ENCODE peak calls at places on chromosomes 6 and 20, in seven cellular contexts. P is LNCaP clone FGC, R is psoas muscle, U is thoracic aorta, S is Calu3, I is testis, Y is fibroblast of pulmonary artery. W is an unnamed sample.

GRCh38 chr6:142728367-142728766 is 216.6 kb downstream of the HIVEP2 start:
- DNase-seq in P (no peak), R (no peak), U (no peak), S (peak; percentile 50), I (no peak), Y (peak; percentile 36), W (no peak)

GRCh38 chr20:61969806-61970205 is 95.9 kb downstream of the TAF4 start:
- DNase-seq in P (no peak), R (no peak), U (no peak), S (no peak), I (no peak), Y (no peak), W (no peak)

GRCh38 chr6:135938588-135939215 is 87.2 kb downstream of the PDE7B start:
- DNase-seq in P (no peak), R (peak; percentile 68), U (no peak), S (no peak), I (peak; percentile 25), Y (peak; percentile 64), W (no peak)

GRCh38 chr6:134564705-134565104 is 246.8 kb upstream of the SGK1 start:
- DNase-seq in P (no peak), R (no peak), U (no peak), S (no peak), I (no peak), Y (no peak), W (no peak)

GRCh38 chr6:159134701-159135364 is 34.4 kb upstream of the FNDC1 start:
- DNase-seq in P (no peak), R (peak; percentile 66), U (no peak), S (peak; percentile 80), I (peak; percentile 90), Y (peak; percentile 70), W (peak; percentile 72)

GRCh38 chr6:6678811-6679210 is 90.3 kb downstream of the LY86 start:
- DNase-seq in P (no peak), R (no peak), U (no peak), S (no peak), I (no peak), Y (no peak), W (no peak)

GRCh38 chr20:62122659-62123449 is 579 bp downstream of the LSM14B start:
- DNase-seq in P (no peak), R (peak; percentile 77), U (no peak), S (peak; percentile 84), I (peak; percentile 56), Y (peak; percentile 27), W (no peak)

GRCh38 chr6:42774201-42774600 is 7.7 kb upstream of the BICRAL start:
- DNase-seq in P (no peak), R (no peak), U (no peak), S (no peak), I (no peak), Y (no peak), W (no peak)

GRCh38 chr6:165889636-165890403 is 226.8 kb upstream of the PDE10A start:
- DNase-seq in P (no peak), R (no peak), U (no peak), S (peak; percentile 55), I (peak; percentile 66), Y (peak; percentile 73), W (no peak)

GRCh38 chr6:71855406-71855805 is 30.9 kb upstream of the RIMS1 start:
- DNase-seq in P (peak; percentile 13), R (no peak), U (no peak), S (no peak), I (no peak), Y (no peak), W (no peak)

GRCh38 chr6:150018846-150019580 is 6.3 kb downstream of the RAET1L start:
- DNase-seq in P (no peak), R (no peak), U (no peak), S (no peak), I (no peak), Y (no peak), W (no peak)

GRCh38 chr6:150016324-150017185 is 8.8 kb downstream of the RAET1L start:
- DNase-seq in P (peak; percentile 72), R (no peak), U (no peak), S (peak; percentile 43), I (peak; percentile 83), Y (peak; percentile 77), W (no peak)
- TF ChIP-seq CTCF in P (peak; percentile 55), R (peak; percentile 74), U (peak; percentile 74), S (no peak), I (peak; percentile 61), Y (peak; percentile 51), W (peak; percentile 5)

GRCh38 chr20:47888351-47888750 is 103.1 kb upstream of the SULF2 start:
- DNase-seq in P (no peak), R (no peak), U (no peak), S (no peak), I (no peak), Y (no peak), W (no peak)

GRCh38 chr20:47885909-47886453 is 100.7 kb upstream of the SULF2 start:
- DNase-seq in P (no peak), R (no peak), U (no peak), S (no peak), I (no peak), Y (no peak), W (no peak)

GRCh38 chr20:47887064-47887463 is 101.8 kb upstream of the SULF2 start:
- DNase-seq in P (no peak), R (no peak), U (no peak), S (no peak), I (no peak), Y (no peak), W (no peak)

GRCh38 chr20:47887477-47888080 is 102.3 kb upstream of the SULF2 start:
- DNase-seq in P (no peak), R (no peak), U (no peak), S (no peak), I (no peak), Y (no peak), W (no peak)

GRCh38 chr20:47886454-47887041 is 101.3 kb upstream of the SULF2 start:
- DNase-seq in P (no peak), R (no peak), U (no peak), S (no peak), I (no peak), Y (no peak), W (no peak)
- TF ChIP-seq CTCF in P (no peak), R (no peak), U (no peak), S (no peak), I (no peak), Y (no peak), W (no peak)

DNA sequence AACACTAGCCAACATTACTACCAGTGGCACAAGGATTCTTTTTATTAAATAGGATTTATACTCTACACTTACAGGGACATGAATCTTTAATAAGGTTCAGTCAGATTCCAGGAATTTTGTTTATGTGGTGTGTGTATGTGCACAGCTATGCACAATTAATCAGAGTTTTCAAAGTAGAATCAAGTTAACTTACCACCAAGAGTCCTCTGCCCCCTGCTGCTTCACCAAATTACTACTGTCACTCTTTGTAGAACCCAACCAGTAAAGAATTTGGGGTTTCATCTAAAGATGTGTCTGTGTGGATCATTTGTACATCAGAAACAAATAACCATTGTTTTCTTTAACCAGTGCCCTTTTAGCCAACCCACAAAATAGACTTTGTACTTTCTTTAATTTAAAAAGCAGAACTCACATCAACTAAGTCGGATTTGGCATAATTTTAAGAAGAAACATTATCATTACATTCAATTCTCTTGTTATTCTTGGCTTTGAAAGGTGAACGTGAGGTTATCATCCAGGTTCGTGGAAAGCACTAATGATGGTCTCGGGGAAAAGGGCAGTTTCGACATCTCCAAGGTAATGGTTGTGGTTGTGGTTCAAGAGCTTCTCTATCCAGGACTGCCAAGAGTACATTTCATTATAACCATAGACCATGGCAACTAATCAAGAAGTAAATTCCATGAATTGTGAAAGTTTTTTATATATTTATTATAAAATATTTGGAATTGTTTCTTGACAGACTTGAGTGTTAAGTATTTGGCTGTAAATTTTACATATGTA is 514.3 kb upstream of the ID4 start:
- DNase-seq in P (no peak), R (no peak), U (no peak), S (no peak), I (peak; percentile 23), Y (peak; percentile 44), W (no peak)
- TF ChIP-seq CTCF in P (peak; percentile 9), R (no peak), U (no peak), S (no peak), I (no peak), Y (peak; percentile 11), W (no peak)

GRCh38 chr6:157221049-157221816 is 102.1 kb downstream of the TMEM242 start:
- DNase-seq in P (peak; percentile 79), R (peak; percentile 91), U (no peak), S (peak; percentile 93), I (peak; percentile 82), Y (peak; percentile 71), W (no peak)
- TF ChIP-seq CTCF in P (peak; percentile 2), R (peak; percentile 19), U (no peak), S (no peak), I (no peak), Y (peak; percentile 15), W (no peak)

DNA sequence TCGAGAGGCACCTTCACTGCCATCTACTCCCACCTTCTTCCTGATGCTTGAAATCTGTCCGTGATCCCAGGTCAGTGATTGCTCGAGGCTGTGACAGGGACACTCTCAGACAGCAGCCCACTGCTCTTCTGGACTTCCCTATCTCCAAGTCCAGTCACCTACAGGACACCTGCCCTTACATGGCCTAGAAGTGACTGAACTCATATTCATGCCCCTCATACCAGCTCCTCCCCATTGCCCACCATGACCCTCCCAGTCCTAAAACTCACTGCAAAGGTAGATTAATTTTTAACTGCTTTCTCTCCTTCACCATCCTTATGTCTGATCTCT is 7.5 kb upstream of the ARMC12 start:
- DNase-seq in P (no peak), R (no peak), U (no peak), S (no peak), I (no peak), Y (no peak), W (no peak)
- TF ChIP-seq CTCF in P (no peak), R (no peak), U (no peak), S (no peak), I (no peak), Y (no peak), W (no peak)